ENCODE peak calls at places on chromosomes 16 and 17, in four cellular contexts. One of them, this sample, is unnamed.

GRCh38 chr16:4944333-4945281 is 7.7 kb upstream of the PPL start:
- DNase-seq in cerebellum: no peak
- DNase-seq in NCI-H1092 treated with DMSO at 0.1 percent for 48 hours: peak
- DNase-seq in posterior vena cava: peak
- DNase-seq in this sample: peak

GRCh38 chr17:5201011-5201410 is 9.3 kb upstream of the ZNF594 start:
- DNase-seq in posterior vena cava: no peak
- DNase-seq in NCI-H1092 treated with DMSO at 0.1 percent for 48 hours: no peak
- DNase-seq in cerebellum: no peak
- DNase-seq in this sample: no peak

GRCh38 chr17:28745777-28746473 is 2.1 kb downstream of the TRAF4 start:
- DNase-seq in NCI-H1092 treated with DMSO at 0.1 percent for 48 hours: no peak
- DNase-seq in posterior vena cava: peak
- DNase-seq in cerebellum: no peak
- DNase-seq in this sample: no peak

GRCh38 chr17:82528484-82529265 is 9.1 kb downstream of the FOXK2 start:
- DNase-seq in posterior vena cava: peak
- DNase-seq in NCI-H1092 treated with DMSO at 0.1 percent for 48 hours: peak
- DNase-seq in cerebellum: peak
- DNase-seq in this sample: no peak

GRCh38 chr16:14303654-14304394 is 232.7 kb downstream of the MRTFB start:
- DNase-seq in NCI-H1092 treated with DMSO at 0.1 percent for 48 hours: no peak
- DNase-seq in posterior vena cava: no peak
- DNase-seq in cerebellum: no peak
- DNase-seq in this sample: no peak

GRCh38 chr17:50269477-50270429 is 4.5 kb upstream of the TMEM92 start:
- DNase-seq in NCI-H1092 treated with DMSO at 0.1 percent for 48 hours: peak
- DNase-seq in cerebellum: peak
- DNase-seq in posterior vena cava: peak
- DNase-seq in this sample: peak

GRCh38 chr17:7558544-7559306 is at the start of gene TNFSF13:
- DNase-seq in posterior vena cava: peak
- DNase-seq in cerebellum: no peak
- DNase-seq in NCI-H1092 treated with DMSO at 0.1 percent for 48 hours: no peak
- DNase-seq in this sample: peak

GRCh38 chr17:61331178-61331577 is 68.5 kb upstream of the TBX2 start:
- DNase-seq in posterior vena cava: no peak
- DNase-seq in NCI-H1092 treated with DMSO at 0.1 percent for 48 hours: no peak
- DNase-seq in cerebellum: no peak
- DNase-seq in this sample: no peak

GRCh38 chr17:43176119-43176570 is 5.1 kb downstream of the NBR1 start:
- DNase-seq in cerebellum: no peak
- DNase-seq in posterior vena cava: no peak
- DNase-seq in NCI-H1092 treated with DMSO at 0.1 percent for 48 hours: no peak
- DNase-seq in this sample: no peak

GRCh38 chr16:49539758-49540157 is 166.2 kb downstream of the C16orf78 start:
- DNase-seq in posterior vena cava: no peak
- DNase-seq in cerebellum: no peak
- DNase-seq in NCI-H1092 treated with DMSO at 0.1 percent for 48 hours: no peak
- DNase-seq in this sample: no peak

GRCh38 chr17:27892866-27893769 is at the start of gene LYRM9:
- DNase-seq in NCI-H1092 treated with DMSO at 0.1 percent for 48 hours: peak
- DNase-seq in cerebellum: peak
- DNase-seq in posterior vena cava: peak
- DNase-seq in this sample: peak

GRCh38 chr17:82446124-82446523 is 4.4 kb downstream of the CYBC1 start:
- DNase-seq in NCI-H1092 treated with DMSO at 0.1 percent for 48 hours: no peak
- DNase-seq in cerebellum: no peak
- DNase-seq in posterior vena cava: no peak
- DNase-seq in this sample: no peak

GRCh38 chr16:66263973-66264310 is 102.5 kb upstream of the CDH5 start:
- DNase-seq in posterior vena cava: no peak
- DNase-seq in NCI-H1092 treated with DMSO at 0.1 percent for 48 hours: no peak
- DNase-seq in cerebellum: no peak
- DNase-seq in this sample: no peak

GRCh38 chr17:42060231-42060630 is 9.8 kb upstream of the C17orf113 start:
- DNase-seq in cerebellum: no peak
- DNase-seq in NCI-H1092 treated with DMSO at 0.1 percent for 48 hours: no peak
- DNase-seq in posterior vena cava: no peak
- DNase-seq in this sample: no peak

GRCh38 chr17:69441179-69441578 is 26.7 kb downstream of the MAP2K6 start:
- DNase-seq in NCI-H1092 treated with DMSO at 0.1 percent for 48 hours: no peak
- DNase-seq in cerebellum: no peak
- DNase-seq in posterior vena cava: no peak
- DNase-seq in this sample: no peak

GRCh38 chr16:22425036-22425801 is 50.8 kb upstream of the CDR2 start:
- DNase-seq in NCI-H1092 treated with DMSO at 0.1 percent for 48 hours: no peak
- DNase-seq in posterior vena cava: peak
- DNase-seq in cerebellum: peak
- DNase-seq in this sample: peak

GRCh38 chr16:27174007-27174406 is 29.3 kb upstream of the KDM8 start:
- DNase-seq in posterior vena cava: no peak
- DNase-seq in NCI-H1092 treated with DMSO at 0.1 percent for 48 hours: no peak
- DNase-seq in cerebellum: peak
- DNase-seq in this sample: no peak

GRCh38 chr16:88694221-88695087 is 8.1 kb upstream of the SNAI3 start:
- DNase-seq in cerebellum: no peak
- DNase-seq in posterior vena cava: no peak
- DNase-seq in NCI-H1092 treated with DMSO at 0.1 percent for 48 hours: no peak
- DNase-seq in this sample: no peak

GRCh38 chr16:10541396-10541795 is 39.0 kb downstream of the EMP2 start:
- DNase-seq in NCI-H1092 treated with DMSO at 0.1 percent for 48 hours: no peak
- DNase-seq in posterior vena cava: no peak
- DNase-seq in cerebellum: no peak
- DNase-seq in this sample: no peak

GRCh38 chr17:1197781-1198490 is 18.2 kb upstream of the ABR start:
- DNase-seq in posterior vena cava: peak
- DNase-seq in NCI-H1092 treated with DMSO at 0.1 percent for 48 hours: no peak
- DNase-seq in cerebellum: no peak
- DNase-seq in this sample: peak

GRCh38 chr17:63696381-63696961 is 3.5 kb downstream of the LIMD2 start:
- DNase-seq in NCI-H1092 treated with DMSO at 0.1 percent for 48 hours: no peak
- DNase-seq in cerebellum: no peak
- DNase-seq in posterior vena cava: no peak
- DNase-seq in this sample: no peak

GRCh38 chr17:43823350-43824084 is 9.4 kb downstream of the MPP3 start:
- DNase-seq in posterior vena cava: no peak
- DNase-seq in cerebellum: no peak
- DNase-seq in NCI-H1092 treated with DMSO at 0.1 percent for 48 hours: no peak
- DNase-seq in this sample: no peak

This sample was measured in tibial nerve.